ENCODE peak calls at places on chromosomes 5 and 9, in four cellular contexts. W, D, G and C are unnamed samples.

GRCh38 chr5:78611161-78611605 is 37.4 kb downstream of the LHFPL2 start:
- DNase-seq in W (no peak), D (no peak), G (no peak), C (no peak)

GRCh38 chr5:73437126-73438047 is 11.2 kb downstream of the FOXD1 start:
- DNase-seq in W (no peak), D (no peak), G (peak; percentile 55), C (peak; percentile 77)

GRCh38 chr5:106882035-106882434 is 788.7 kb downstream of the EFNA5 start:
- DNase-seq in W (no peak), D (no peak), G (no peak), C (no peak)

GRCh38 chr5:78162253-78162862 is 132.1 kb downstream of the AP3B1 start:
- DNase-seq in W (peak; percentile 19), D (peak; percentile 16), G (no peak), C (peak; percentile 8)

GRCh38 chr5:148732692-148733091 is 78.4 kb upstream of the HTR4 start:
- DNase-seq in W (no peak), D (no peak), G (no peak), C (no peak)

GRCh38 chr5:86878250-86878649 is 260.5 kb downstream of the COX7C start:
- DNase-seq in W (peak; percentile 15), D (no peak), G (no peak), C (no peak)

GRCh38 chr9:93124793-93125192 is 9.3 kb downstream of the NINJ1 start:
- DNase-seq in W (no peak), D (no peak), G (peak; percentile 6), C (no peak)

GRCh38 chr9:114804504-114804903 is 1.3 kb downstream of the TNFSF15 start:
- DNase-seq in W (peak; percentile 38), D (no peak), G (peak; percentile 79), C (no peak)

GRCh38 chr5:56596154-56596553 is 219.2 kb upstream of the MAP3K1 start:
- DNase-seq in W (no peak), D (no peak), G (no peak), C (no peak)

GRCh38 chr9:97864396-97864795 is 11.4 kb downstream of the FOXE1 start:
- DNase-seq in W (no peak), D (no peak), G (no peak), C (no peak)

GRCh38 chr5:66633754-66634153 is 37.6 kb downstream of the MAST4 start:
- DNase-seq in W (no peak), D (no peak), G (no peak), C (peak; percentile 18)

GRCh38 chr5:36152324-36153298 is 700 bp downstream of the SKP2 start:
- DNase-seq in W (no peak), D (peak; percentile 14), G (no peak), C (peak; percentile 20)

GRCh38 chr5:126540631-126541030 is 54.4 kb downstream of the ALDH7A1 start:
- DNase-seq in W (no peak), D (no peak), G (no peak), C (no peak)

GRCh38 chr9:83934569-83935275 is 13.5 kb upstream of the KIF27 start:
- DNase-seq in W (no peak), D (no peak), G (no peak), C (no peak)

GRCh38 chr5:31007672-31008071 is 185.8 kb upstream of the CDH6 start:
- DNase-seq in W (no peak), D (no peak), G (no peak), C (no peak)

GRCh38 chr9:22625540-22625939 is 178.9 kb downstream of the DMRTA1 start:
- DNase-seq in W (no peak), D (no peak), G (no peak), C (no peak)

GRCh38 chr9:88829276-88829675 is 162.0 kb upstream of the S1PR3 start:
- DNase-seq in W (no peak), D (no peak), G (no peak), C (no peak)

GRCh38 chr9:108568093-108568492 is 287.7 kb downstream of the ACTL7B start:
- DNase-seq in W (no peak), D (no peak), G (no peak), C (no peak)

GRCh38 chr5:119453045-119453383 is 717 bp downstream of the HSD17B4 start:
- DNase-seq in W (no peak), D (no peak), G (peak; percentile 36), C (no peak)

GRCh38 chr5:140251527-140251973 is 51.4 kb downstream of the PFDN1 start:
- DNase-seq in W (peak; percentile 46), D (no peak), G (no peak), C (no peak)

GRCh38 chr9:69432623-69433022 is 107.6 kb downstream of the ENTREP1 start:
- DNase-seq in W (no peak), D (no peak), G (no peak), C (no peak)

GRCh38 chr9:127925959-127926949 is 4.3 kb downstream of the PIP5KL1 start:
- DNase-seq in W (no peak), D (no peak), G (no peak), C (no peak)

DNA sequence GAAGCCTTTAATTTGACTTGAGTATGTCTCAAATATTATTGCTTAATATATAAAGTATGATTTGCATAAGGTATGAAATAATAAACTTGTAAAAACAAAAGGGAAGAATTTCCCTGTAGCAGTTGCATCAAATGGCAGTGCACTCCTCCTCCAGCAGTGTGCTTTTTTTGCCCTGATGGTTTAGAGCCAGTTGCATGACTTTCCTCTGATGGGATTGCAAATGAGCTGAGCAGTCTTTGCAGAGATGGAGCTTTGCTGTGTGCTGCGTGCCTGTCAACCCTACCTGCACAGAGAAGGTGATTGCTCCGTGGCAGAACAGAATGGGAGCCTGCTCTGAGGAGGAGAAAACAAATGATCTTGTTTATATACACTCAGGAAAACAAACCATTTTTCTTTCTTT is 22.7 kb upstream of the CATSPER3 start:
- DNase-seq in W (no peak), D (no peak), G (no peak), C (no peak)
- TF ChIP-seq CTCF in W (no peak), D (no peak), G (no peak), C (no peak)

DNA sequence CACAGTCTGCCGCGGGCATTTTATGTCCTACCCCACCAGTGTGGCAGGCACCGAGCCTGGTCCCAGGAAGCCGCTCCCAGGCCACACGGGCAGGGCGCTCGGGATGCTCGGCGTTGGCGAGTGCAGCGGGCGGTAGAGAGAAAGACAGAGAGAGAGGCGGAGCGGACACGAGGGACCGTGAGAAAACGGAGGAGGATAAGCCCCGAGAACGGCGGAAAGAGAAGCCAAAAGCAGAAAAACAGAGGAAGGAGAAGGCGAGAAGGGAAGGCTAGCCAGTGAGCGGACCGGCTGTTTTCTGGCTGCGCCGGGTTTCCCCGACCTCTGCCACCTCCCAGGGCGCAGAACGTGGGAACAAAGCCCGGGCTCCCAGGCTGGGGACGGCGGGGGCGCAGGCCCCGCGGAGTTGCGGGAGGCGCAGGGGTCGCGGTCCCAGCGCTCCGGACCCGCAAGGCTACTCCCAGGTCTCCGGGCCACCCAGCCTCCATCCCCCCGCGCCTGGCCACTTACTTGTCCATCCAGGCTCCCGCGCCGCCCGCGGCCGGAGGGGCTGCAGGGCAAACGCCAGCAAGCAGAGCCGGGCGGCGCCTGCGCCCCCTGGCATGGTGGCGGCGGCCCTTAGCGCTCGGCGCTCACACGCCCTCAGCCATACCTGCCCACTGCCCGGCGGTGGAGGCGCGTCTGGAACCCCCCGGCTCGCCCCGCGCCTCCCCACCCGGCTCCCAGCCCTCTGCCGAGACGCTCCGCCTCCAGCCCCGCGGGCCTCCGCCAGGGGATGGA is at the start of gene ADAM19:
- DNase-seq in W (no peak), D (peak; percentile 82), G (peak; percentile 59), C (peak; percentile 80)
- TF ChIP-seq CTCF in W (peak; percentile 4), D (no peak), G (no peak), C (no peak)

DNA sequence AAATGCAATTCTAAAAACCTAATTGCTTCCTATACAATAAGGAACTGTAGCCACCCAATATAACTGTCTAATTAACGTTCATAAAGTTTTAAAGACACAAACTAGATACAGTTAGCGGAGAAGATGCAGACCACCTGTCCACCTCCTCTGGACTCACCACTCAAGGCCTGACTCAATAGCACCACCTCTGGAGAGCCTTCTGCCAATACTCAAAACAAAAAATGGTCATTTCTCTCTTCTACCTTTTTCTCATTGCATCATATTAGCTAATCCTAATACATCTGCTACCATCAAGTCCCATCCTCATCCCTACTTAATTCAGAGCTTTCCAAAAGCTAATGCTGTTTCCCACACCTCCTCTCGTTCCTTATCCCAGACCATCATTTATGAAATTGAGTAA is 159.9 kb downstream of the MLLT3 start:
- DNase-seq in W (no peak), D (no peak), G (no peak), C (no peak)
- TF ChIP-seq CTCF in W (no peak), D (peak; percentile 0), G (no peak), C (no peak)

DNA sequence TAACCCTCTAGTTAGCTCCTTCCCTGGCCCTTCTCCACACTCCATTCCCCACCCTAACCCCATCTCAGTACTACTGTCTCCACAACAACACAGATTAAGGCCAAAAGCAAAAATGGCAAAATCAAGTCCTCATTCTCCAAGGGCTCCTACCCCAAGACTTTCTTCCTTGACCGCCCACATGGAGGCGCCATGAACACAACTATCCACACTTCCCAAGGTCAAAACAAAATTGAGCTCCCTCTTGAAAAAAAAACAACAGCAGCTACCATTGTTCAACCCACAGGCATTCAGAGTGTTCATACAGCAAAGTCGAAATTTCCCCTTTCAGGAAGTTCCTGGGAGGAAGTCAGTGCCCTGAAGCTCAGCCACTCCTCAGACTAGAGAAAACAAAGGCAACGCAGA is 54.4 kb downstream of the GNAQ start:
- DNase-seq in W (peak; percentile 52), D (no peak), G (peak; percentile 66), C (peak; percentile 18)
- TF ChIP-seq CTCF in W (peak; percentile 58), D (peak; percentile 35), G (peak; percentile 48), C (no peak)